ENCODE peak calls at places on chromosomes 16 and 17, in four cellular contexts. Y is nephron progenitor cell, C is substantia nigra, E is bronchial epithelial cell. K is an unnamed sample.
A peak's percentile ranks its signal among the peaks of the same experiment; 100 is the strongest.

GRCh38 chr16:78249832-78250231 is 150.4 kb downstream of the WWOX start:
- DNase-seq in Y (no peak), C (no peak), E (no peak), K (no peak)

GRCh38 chr16:83602797-83603735 is 204.7 kb upstream of the HSBP1 start:
- DNase-seq in Y (no peak), C (no peak), E (no peak), K (no peak)

GRCh38 chr17:9125722-9126121 is 104.4 kb downstream of the NTN1 start:
- DNase-seq in Y (no peak), C (no peak), E (no peak), K (no peak)

GRCh38 chr17:80688994-80689635 is 144.5 kb downstream of the RPTOR start:
- DNase-seq in Y (no peak), C (no peak), E (no peak), K (no peak)

GRCh38 chr16:3013491-3013951 is 798 bp downstream of the CLDN9 start:
- DNase-seq in Y (no peak), C (no peak), E (no peak), K (no peak)

GRCh38 chr17:73165616-73166404 is 1.0 kb downstream of the SSTR2 start:
- DNase-seq in Y (peak; percentile 47), C (no peak), E (no peak), K (no peak)

GRCh38 chr16:58020628-58021521 is 4.7 kb upstream of the MMP15 start:
- DNase-seq in Y (peak; percentile 80), C (peak; percentile 10), E (peak; percentile 48), K (peak; percentile 56)

GRCh38 chr16:5557966-5558365 is 460.4 kb upstream of the EEF2KMT start:
- DNase-seq in Y (no peak), C (no peak), E (no peak), K (no peak)

GRCh38 chr16:3101018-3101840 is 2.1 kb upstream of the ZSCAN10 start:
- DNase-seq in Y (no peak), C (no peak), E (no peak), K (peak; percentile 25)

GRCh38 chr16:49598386-49599170 is 225.0 kb downstream of the C16orf78 start:
- DNase-seq in Y (no peak), C (no peak), E (no peak), K (no peak)

GRCh38 chr17:19313066-19313745 is 49.3 kb downstream of the B9D1 start:
- DNase-seq in Y (no peak), C (no peak), E (no peak), K (no peak)

GRCh38 chr17:51045616-51046526 is 74.8 kb downstream of the SPAG9 start:
- DNase-seq in Y (no peak), C (no peak), E (no peak), K (no peak)

GRCh38 chr16:61957075-61957474 is 79.2 kb downstream of the CDH8 start:
- DNase-seq in Y (no peak), C (no peak), E (no peak), K (no peak)

GRCh38 chr16:878071-878784 is 77.7 kb upstream of the GNG13 start:
- DNase-seq in Y (peak; percentile 57), C (no peak), E (no peak), K (peak; percentile 67)

GRCh38 chr17:66467766-66468165 is 165.4 kb downstream of the PRKCA start:
- DNase-seq in Y (no peak), C (no peak), E (no peak), K (no peak)

GRCh38 chr16:66735891-66736290 is 15.5 kb downstream of the DYNC1LI2 start:
- DNase-seq in Y (no peak), C (no peak), E (peak; percentile 75), K (no peak)

GRCh38 chr16:86346034-86346433 is 164.3 kb upstream of the FOXF1 start:
- DNase-seq in Y (no peak), C (no peak), E (no peak), K (no peak)

GRCh38 chr16:85750021-85750826 is 672 bp downstream of the C16orf74 start:
- DNase-seq in Y (peak; percentile 48), C (no peak), E (peak; percentile 61), K (no peak)

GRCh38 chr16:64152010-64152767 is 969.7 kb downstream of the CDH11 start:
- DNase-seq in Y (no peak), C (no peak), E (no peak), K (no peak)

GRCh38 chr16:87457724-87458423 is 35.0 kb downstream of the ZCCHC14 start:
- DNase-seq in Y (no peak), C (no peak), E (peak; percentile 89), K (no peak)

GRCh38 chr17:81579821-81580321 is 27.7 kb upstream of the FAAP100 start:
- DNase-seq in Y (no peak), C (no peak), E (peak; percentile 32), K (no peak)

K was measured in Peyer's patch.